ENCODE peak calls at places on chromosomes 4 and X, in four cellular contexts. One of them, this sample, is unnamed.
A peak's percentile ranks its signal among the peaks of the same experiment; 100 is the strongest.

GRCh38 chr4:140662082-140662869 is 93.5 kb upstream of the UCP1 start:
- DNase-seq in GM12878: no peak
- DNase-seq in K562: no peak
- DNase-seq in WTC11: no peak
- DNase-seq in this sample: no peak

GRCh38 chr4:186624951-186625350 is 69.6 kb upstream of the MTNR1A start:
- DNase-seq in WTC11: no peak
- DNase-seq in K562: no peak
- DNase-seq in GM12878: no peak
- DNase-seq in this sample: no peak

GRCh38 chrX:45747905-45748304 is 547.2 kb upstream of the DIPK2B start:
- DNase-seq in GM12878: no peak
- DNase-seq in WTC11: no peak
- DNase-seq in K562: no peak
- DNase-seq in this sample: no peak

GRCh38 chr4:186726440-186727148 is 2.9 kb upstream of the FAT1 start:
- DNase-seq in GM12878: no peak
- DNase-seq in WTC11: peak; percentile 79
- DNase-seq in K562: peak; percentile 70
- DNase-seq in this sample: peak; percentile 75

GRCh38 chr4:172392741-172393140 is 579.5 kb downstream of the GALNTL6 start:
- DNase-seq in K562: no peak
- DNase-seq in GM12878: no peak
- DNase-seq in WTC11: no peak
- DNase-seq in this sample: no peak

GRCh38 chr4:30802622-30803323 is 82.6 kb downstream of the PCDH7 start:
- DNase-seq in K562: no peak
- DNase-seq in WTC11: no peak
- DNase-seq in GM12878: no peak
- DNase-seq in this sample: no peak

GRCh38 chrX:50799531-50799961 is 14.4 kb downstream of the SHROOM4 start:
- DNase-seq in GM12878: no peak
- DNase-seq in K562: no peak
- DNase-seq in WTC11: no peak
- DNase-seq in this sample: no peak

GRCh38 chr4:7160439-7160838 is 31.9 kb upstream of the SORCS2 start:
- DNase-seq in K562: no peak
- DNase-seq in WTC11: no peak
- DNase-seq in GM12878: no peak
- DNase-seq in this sample: peak; percentile 11

GRCh38 chr4:10321931-10322330 is 135.3 kb downstream of the ZNF518B start:
- DNase-seq in GM12878: no peak
- DNase-seq in WTC11: no peak
- DNase-seq in K562: peak; percentile 25
- DNase-seq in this sample: no peak

GRCh38 chr4:90660672-90661071 is 533.5 kb downstream of the CCSER1 start:
- DNase-seq in WTC11: no peak
- DNase-seq in K562: no peak
- DNase-seq in GM12878: no peak
- DNase-seq in this sample: no peak

GRCh38 chr4:126986828-126987227 is 645.9 kb upstream of the INTU start:
- DNase-seq in WTC11: no peak
- DNase-seq in K562: no peak
- DNase-seq in GM12878: no peak
- DNase-seq in this sample: no peak

GRCh38 chr4:1407657-1408333 is 1.6 kb upstream of the NKX1-1 start:
- DNase-seq in GM12878: no peak
- DNase-seq in WTC11: no peak
- DNase-seq in K562: no peak
- DNase-seq in this sample: peak; percentile 34

GRCh38 chr4:1405636-1406415 is 416 bp downstream of the NKX1-1 start:
- DNase-seq in GM12878: no peak
- DNase-seq in K562: no peak
- DNase-seq in WTC11: no peak
- DNase-seq in this sample: peak; percentile 58

GRCh38 chr4:1405249-1405635 is 1.0 kb downstream of the NKX1-1 start:
- DNase-seq in WTC11: no peak
- DNase-seq in K562: no peak
- DNase-seq in GM12878: no peak
- DNase-seq in this sample: no peak

GRCh38 chr4:1406946-1407656 is 859 bp upstream of the NKX1-1 start:
- DNase-seq in WTC11: no peak
- DNase-seq in K562: no peak
- DNase-seq in GM12878: no peak
- DNase-seq in this sample: peak; percentile 42

GRCh38 chr4:1406416-1406945 is at the start of gene NKX1-1:
- DNase-seq in K562: no peak
- DNase-seq in WTC11: no peak
- DNase-seq in GM12878: no peak
- DNase-seq in this sample: no peak
- TF ChIP-seq USF1 in K562: no peak
- TF ChIP-seq USF1 in WTC11: no peak
- TF ChIP-seq USF1 in GM12878: no peak
- TF ChIP-seq USF1 in this sample: no peak

DNA sequence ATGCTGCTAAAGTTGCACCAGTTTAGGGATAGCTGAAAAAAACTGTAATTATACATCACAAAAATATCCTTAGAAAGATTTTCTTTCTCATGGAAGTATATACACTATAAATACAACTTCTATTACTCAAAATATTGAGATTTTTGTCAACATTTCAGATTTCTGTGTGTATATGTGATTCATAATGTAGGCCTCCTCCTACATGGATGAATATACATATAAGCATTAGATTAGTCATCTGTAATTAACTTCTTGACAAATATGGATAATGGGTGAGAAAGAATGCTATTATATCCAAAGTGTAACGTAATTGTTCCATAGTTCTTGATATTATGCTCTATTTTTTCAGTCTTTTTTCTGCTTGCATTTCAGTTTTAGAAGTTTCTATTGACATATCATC is 124.9 kb downstream of the CBLL2 start:
- DNase-seq in GM12878: no peak
- DNase-seq in WTC11: no peak
- DNase-seq in K562: no peak
- DNase-seq in this sample: no peak
- TF ChIP-seq USF1 in GM12878: no peak
- TF ChIP-seq USF1 in WTC11: no peak
- TF ChIP-seq USF1 in K562: no peak
- TF ChIP-seq USF1 in this sample: no peak

DNA sequence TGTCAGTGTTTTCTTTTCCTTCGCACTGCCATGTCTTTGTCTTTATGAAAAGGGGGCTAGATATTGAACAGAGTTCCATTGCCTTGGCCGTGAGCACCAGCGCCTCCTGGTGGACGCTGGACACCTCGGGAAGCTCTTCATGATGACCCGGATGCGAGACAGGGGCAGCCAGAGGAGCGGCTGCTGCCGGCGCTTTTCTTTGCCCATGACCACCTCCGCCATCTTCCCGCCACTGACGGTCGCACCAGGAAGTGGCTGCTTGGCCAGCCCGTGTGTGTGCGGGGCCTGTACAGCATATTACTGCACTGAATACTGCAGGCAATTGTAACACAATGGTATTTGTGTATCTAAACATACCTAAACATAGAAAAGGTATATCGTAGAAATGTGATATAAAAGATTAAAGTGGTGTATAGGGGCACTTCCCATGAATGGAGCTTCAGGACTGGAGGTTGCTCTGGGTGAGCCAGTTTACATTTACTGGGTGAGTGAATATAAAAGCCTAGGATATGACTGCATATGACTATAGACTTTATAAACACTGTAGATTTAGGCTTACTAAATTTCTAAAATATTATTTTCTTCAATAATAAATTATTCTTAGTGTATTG is 15.8 kb upstream of the GRIA2 start:
- DNase-seq in K562: peak; percentile 63
- DNase-seq in WTC11: peak; percentile 81
- DNase-seq in GM12878: no peak
- DNase-seq in this sample: peak; percentile 30
- TF ChIP-seq USF1 in K562: no peak
- TF ChIP-seq USF1 in WTC11: no peak
- TF ChIP-seq USF1 in GM12878: no peak
- TF ChIP-seq USF1 in this sample: no peak

GRCh38 chr4:2390146-2390545 is 28.3 kb downstream of the ZFYVE28 start:
- DNase-seq in WTC11: no peak
- DNase-seq in K562: peak; percentile 74
- DNase-seq in GM12878: no peak
- DNase-seq in this sample: no peak
- TF ChIP-seq USF1 in WTC11: no peak
- TF ChIP-seq USF1 in K562: no peak
- TF ChIP-seq USF1 in GM12878: no peak
- TF ChIP-seq USF1 in this sample: no peak